ENCODE peak calls at places on chromosome 9, in four cellular contexts. N is nephron progenitor cell, M is glutamatergic neuron, S is type B pancreatic cell. U is an unnamed sample.

GRCh38 chr9:78121488-78121887 is 89.9 kb upstream of the GNAQ start:
- DNase-seq in N (peak; percentile 65), M (peak; percentile 72), S (no peak), U (peak; percentile 28)

GRCh38 chr9:63859475-63860215 is 1425.4 kb downstream of the FOXD4L5 start:
- DNase-seq in N (no peak), M (no peak), S (no peak), U (peak; percentile 12)

GRCh38 chr9:119698535-119698934 is 329.3 kb upstream of the BRINP1 start:
- DNase-seq in N (no peak), M (no peak), S (no peak), U (no peak)

GRCh38 chr9:105295986-105296385 is 51.5 kb downstream of the SLC44A1 start:
- DNase-seq in N (no peak), M (no peak), S (no peak), U (no peak)

GRCh38 chr9:87703636-87704276 is 22.2 kb upstream of the CTSL start:
- DNase-seq in N (no peak), M (no peak), S (no peak), U (no peak)

GRCh38 chr9:99130069-99130468 is 25.2 kb downstream of the TGFBR1 start:
- DNase-seq in N (no peak), M (no peak), S (no peak), U (peak; percentile 32)

GRCh38 chr9:89167788-89168187 is 10.8 kb downstream of the SHC3 start:
- DNase-seq in N (no peak), M (no peak), S (no peak), U (no peak)

GRCh38 chr9:71680189-71680983 is 87.9 kb downstream of the CEMIP2 start:
- DNase-seq in N (no peak), M (no peak), S (no peak), U (no peak)

GRCh38 chr9:113005777-113006176 is 6.2 kb downstream of the ZNF883 start:
- DNase-seq in N (no peak), M (no peak), S (no peak), U (no peak)

GRCh38 chr9:75197521-75197920 is 109.2 kb downstream of the OSTF1 start:
- DNase-seq in N (no peak), M (no peak), S (no peak), U (no peak)

GRCh38 chr9:20271107-20271506 is 351.2 kb downstream of the MLLT3 start:
- DNase-seq in N (peak; percentile 17), M (no peak), S (no peak), U (no peak)

GRCh38 chr9:131641618-131642495 is 96.5 kb downstream of the PRRT1B start:
- DNase-seq in N (no peak), M (no peak), S (no peak), U (peak; percentile 26)

GRCh38 chr9:83707518-83707767 is 315 bp downstream of the UBQLN1 start:
- DNase-seq in N (no peak), M (no peak), S (no peak), U (no peak)

GRCh38 chr9:122302541-122302940 is 37.9 kb downstream of the MRRF start:
- DNase-seq in N (no peak), M (no peak), S (no peak), U (no peak)

GRCh38 chr9:8560560-8561525 is 761.3 kb upstream of the DMAC1 start:
- DNase-seq in N (no peak), M (no peak), S (no peak), U (no peak)

GRCh38 chr9:132849168-132849831 is 28.8 kb downstream of the AK8 start:
- DNase-seq in N (no peak), M (no peak), S (no peak), U (no peak)

GRCh38 chr9:125447202-125447802 is 185.7 kb downstream of the GAPVD1 start:
- DNase-seq in N (no peak), M (no peak), S (peak; percentile 60), U (no peak)

GRCh38 chr9:6827370-6827949 is 69.7 kb downstream of the KDM4C start:
- DNase-seq in N (peak; percentile 53), M (no peak), S (no peak), U (peak; percentile 56)

GRCh38 chr9:101176384-101176783 is 147.9 kb downstream of the PLPPR1 start:
- DNase-seq in N (no peak), M (no peak), S (no peak), U (no peak)

DNA sequence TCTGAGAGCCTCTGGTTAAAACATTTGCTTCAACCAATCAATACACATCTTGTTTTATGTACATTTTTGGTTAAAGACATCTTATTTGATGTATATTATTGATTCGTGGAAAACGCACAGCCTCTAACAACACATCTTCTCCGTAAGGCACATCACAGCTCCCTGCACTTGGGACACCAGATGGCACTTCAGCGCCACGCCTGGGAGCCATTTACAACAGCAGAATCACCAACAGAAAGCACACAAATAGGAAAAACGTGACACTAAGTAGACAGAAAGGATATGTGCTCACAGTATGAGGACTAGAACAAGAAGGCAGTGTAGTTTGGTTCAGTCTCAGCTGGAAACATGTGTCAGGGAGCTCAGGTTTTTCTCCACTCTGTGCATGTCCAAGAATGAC is 199.7 kb downstream of the ROR2 start:
- DNase-seq in N (no peak), M (peak; percentile 79), S (no peak), U (no peak)
- TF ChIP-seq CTCF in N (no peak), M (no peak), S (no peak), U (no peak)

GRCh38 chr9:4852419-4852818 is 59.7 kb downstream of the RCL1 start:
- DNase-seq in N (no peak), M (no peak), S (no peak), U (no peak)

GRCh38 chr9:4850611-4851010 is 57.9 kb downstream of the RCL1 start:
- DNase-seq in N (no peak), M (no peak), S (no peak), U (no peak)

GRCh38 chr9:4854191-4854590 is 61.4 kb downstream of the RCL1 start:
- DNase-seq in N (no peak), M (no peak), S (no peak), U (no peak)

GRCh38 chr9:4844439-4844838 is 51.7 kb downstream of the RCL1 start:
- DNase-seq in N (no peak), M (no peak), S (no peak), U (no peak)

GRCh38 chr9:4849364-4849763 is 56.6 kb downstream of the RCL1 start:
- DNase-seq in N (no peak), M (no peak), S (no peak), U (no peak)
- TF ChIP-seq CTCF in N (no peak), M (no peak), S (no peak), U (no peak)

DNA sequence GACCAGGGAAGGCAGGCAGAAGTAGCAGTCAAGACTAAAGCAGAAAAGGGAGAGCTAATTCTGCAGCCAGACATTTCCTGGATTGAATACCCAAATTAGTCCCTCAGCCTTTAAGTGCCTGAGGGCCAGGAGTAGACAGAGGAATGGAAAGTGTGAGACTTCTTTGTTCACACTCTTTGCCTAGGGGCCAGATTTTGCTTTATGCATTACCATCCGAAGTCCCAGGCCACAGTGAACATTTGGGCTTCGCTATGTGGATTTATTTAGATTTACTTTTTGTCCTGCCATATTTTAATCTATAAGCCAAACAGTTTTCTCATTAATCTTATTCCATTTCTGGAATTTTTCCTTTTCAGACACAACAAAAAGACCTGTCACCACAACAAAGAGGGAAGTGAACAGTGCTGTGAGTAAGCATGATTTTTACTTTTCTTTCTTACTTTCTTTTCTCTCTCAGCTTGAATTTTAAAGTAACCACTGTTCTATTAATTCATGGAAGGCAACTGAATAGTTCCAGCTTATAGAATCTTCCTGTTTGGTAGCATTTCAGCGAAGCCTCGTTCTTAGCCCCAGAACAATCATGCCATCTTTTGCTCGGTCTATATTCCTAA is 52.6 kb downstream of the PDCD1LG2 start:
- DNase-seq in N (no peak), M (no peak), S (no peak), U (no peak)
- TF ChIP-seq CTCF in N (no peak), M (no peak), S (no peak), U (no peak)

DNA sequence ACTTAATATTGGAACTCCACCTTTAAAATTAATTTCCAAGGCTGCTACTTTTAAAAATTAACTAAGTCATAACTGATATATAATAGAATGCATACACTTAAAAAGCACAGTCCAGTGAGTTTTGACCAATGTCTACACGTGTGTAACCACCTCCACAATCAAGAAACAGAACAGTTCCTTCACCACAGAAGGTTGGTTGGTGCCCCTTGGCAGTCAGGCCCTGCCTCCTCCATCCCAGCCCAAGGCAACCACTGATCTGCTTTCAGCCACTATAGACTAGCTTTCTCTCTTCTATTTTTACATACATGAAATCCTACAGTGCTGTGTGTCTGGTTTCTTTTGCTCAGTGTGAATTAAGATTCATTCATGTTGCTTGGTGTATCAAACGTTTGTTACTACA is 215.2 kb downstream of the CRB2 start:
- DNase-seq in N (no peak), M (no peak), S (no peak), U (no peak)
- TF ChIP-seq CTCF in N (no peak), M (no peak), S (no peak), U (no peak)

DNA sequence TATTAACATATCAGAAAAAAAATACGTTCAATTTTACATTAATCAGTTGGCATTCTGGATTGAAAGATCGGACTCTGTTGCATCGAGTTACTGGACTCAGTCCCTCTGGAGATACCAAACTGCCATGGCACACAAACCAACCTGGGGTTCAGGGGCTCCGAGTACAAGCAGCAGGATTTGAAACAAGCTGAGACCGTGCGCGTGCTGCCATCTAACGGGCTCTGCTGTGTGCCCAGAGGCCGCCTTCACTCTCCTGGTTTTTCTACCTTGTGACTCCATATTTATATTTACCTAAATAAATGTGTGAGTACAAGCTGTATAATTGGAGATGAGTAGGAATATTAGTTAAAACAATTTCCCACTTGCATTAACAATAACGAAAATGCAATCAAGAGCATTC is 48.2 kb downstream of the ANXA1 start:
- DNase-seq in N (peak; percentile 21), M (peak; percentile 33), S (no peak), U (no peak)
- TF ChIP-seq CTCF in N (no peak), M (no peak), S (no peak), U (no peak)

GRCh38 chr9:16921855-16922254 is 51.4 kb upstream of the BNC2 start:
- DNase-seq in N (no peak), M (no peak), S (no peak), U (no peak)
- TF ChIP-seq CTCF in N (no peak), M (no peak), S (no peak), U (no peak)